ENCODE peak calls at places on chromosome 1, in four cellular contexts. R is Daoy, S is astrocyte of the cerebellum, M is aorta. G is an unnamed sample.

GRCh38 chr1:168396940-168397680 is 116.4 kb downstream of the TBX19 start:
- DNase-seq in R (no peak), S (no peak), M (no peak), G (no peak)

GRCh38 chr1:224430511-224431113 is 4.0 kb downstream of the WDR26 start:
- DNase-seq in R (peak; percentile 62), S (peak; percentile 55), M (no peak), G (no peak)

GRCh38 chr1:25128168-25128621 is 104.1 kb downstream of the SYF2 start:
- DNase-seq in R (no peak), S (no peak), M (no peak), G (no peak)

GRCh38 chr1:92901699-92902405 is 59.4 kb downstream of the DIPK1A start:
- DNase-seq in R (no peak), S (no peak), M (no peak), G (peak; percentile 19)

GRCh38 chr1:167294528-167294927 is 73.8 kb downstream of the POU2F1 start:
- DNase-seq in R (peak; percentile 29), S (peak; percentile 34), M (no peak), G (no peak)

GRCh38 chr1:41341365-41341683 is 19.9 kb upstream of the FOXO6 start:
- DNase-seq in R (no peak), S (no peak), M (no peak), G (no peak)

GRCh38 chr1:10799726-10800125 is 3.3 kb upstream of the CASZ1 start:
- DNase-seq in R (no peak), S (no peak), M (no peak), G (no peak)

GRCh38 chr1:11400155-11400554 is 78.8 kb upstream of the DISP3 start:
- DNase-seq in R (no peak), S (no peak), M (no peak), G (no peak)

GRCh38 chr1:158286966-158287365 is 2.8 kb upstream of the CD1C start:
- DNase-seq in R (no peak), S (no peak), M (no peak), G (no peak)

GRCh38 chr1:108560430-108561144 is 687 bp downstream of the EEIG2 start:
- DNase-seq in R (peak; percentile 69), S (no peak), M (peak; percentile 76), G (peak; percentile 90)